ENCODE peak calls at places on chromosomes 16 and 17, in six cellular contexts. V, G, T, Q, A and U are unnamed samples.

GRCh38 chr17:78435330-78436005 is 57.0 kb downstream of the PGS1 start:
- DNase-seq in Q (no peak), T (no peak), G (no peak), A (no peak), V (no peak), U (no peak)

GRCh38 chr16:85323961-85324253 is 211.6 kb upstream of the CIBAR2 start:
- DNase-seq in Q (no peak), A (no peak), T (no peak), V (no peak), G (no peak), U (no peak)

GRCh38 chr16:20611975-20612471 is 35.9 kb upstream of the ACSM2B start:
- DNase-seq in A (no peak), V (no peak), G (no peak), T (peak), Q (no peak), U (peak)

GRCh38 chr17:81345211-81346089 is 49.8 kb upstream of the BAHCC1 start:
- DNase-seq in V (peak), A (peak), T (peak), G (peak), Q (peak), U (peak)

GRCh38 chr17:57294629-57295501 is 38.5 kb downstream of the MSI2 start:
- DNase-seq in T (peak), V (no peak), A (no peak), Q (no peak), G (peak), U (no peak)

GRCh38 chr17:48624544-48625501 is 1.3 kb downstream of the HOXB9 start:
- DNase-seq in Q (no peak), G (peak), V (peak), A (no peak), T (no peak), U (no peak)

GRCh38 chr16:11780988-11781680 is 15.9 kb downstream of the ZC3H7A start:
- DNase-seq in A (no peak), V (no peak), Q (no peak), G (no peak), T (no peak), U (no peak)

GRCh38 chr17:75776399-75777242 is 8.0 kb upstream of the UNK start:
- DNase-seq in G (no peak), T (peak), Q (no peak), A (no peak), V (peak), U (no peak)

GRCh38 chr17:73481672-73482071 is 162.6 kb downstream of the SDK2 start:
- DNase-seq in T (peak), A (no peak), V (no peak), Q (no peak), G (no peak), U (no peak)

GRCh38 chr16:87806608-87807546 is 41.1 kb upstream of the KLHDC4 start:
- DNase-seq in G (peak), A (no peak), Q (peak), T (peak), V (peak), U (peak)

GRCh38 chr16:19601083-19601976 is 45.8 kb downstream of the VPS35L start:
- DNase-seq in G (peak), A (peak), Q (peak), T (peak), V (peak), U (no peak)

GRCh38 chr17:74715144-74715543 is 2.4 kb upstream of the CD300LF start:
- DNase-seq in T (no peak), Q (no peak), G (no peak), A (no peak), V (no peak), U (peak)

GRCh38 chr17:73043686-73044581 is 48.6 kb downstream of the SLC39A11 start:
- DNase-seq in A (no peak), V (no peak), T (peak), Q (peak), G (no peak), U (no peak)

GRCh38 chr17:14750866-14751265 is 450.0 kb downstream of the HS3ST3B1 start:
- DNase-seq in V (no peak), A (no peak), T (no peak), Q (no peak), G (no peak), U (no peak)

GRCh38 chr16:23852794-23853562 is 17.2 kb downstream of the PRKCB start:
- DNase-seq in A (no peak), V (no peak), G (no peak), T (no peak), Q (no peak), U (no peak)

GRCh38 chr17:72603346-72604242 is 482.8 kb downstream of the SOX9 start:
- DNase-seq in T (no peak), G (no peak), V (no peak), Q (no peak), A (no peak), U (no peak)

GRCh38 chr17:54902611-54903010 is 2.0 kb downstream of the TOM1L1 start:
- DNase-seq in A (no peak), V (no peak), Q (no peak), G (no peak), T (no peak), U (no peak)

GRCh38 chr16:14024300-14024699 is 46.8 kb upstream of the MRTFB start:
- DNase-seq in G (no peak), Q (no peak), T (no peak), V (no peak), A (no peak), U (no peak)

GRCh38 chr16:85206472-85207356 is 94.4 kb upstream of the CIBAR2 start:
- DNase-seq in T (peak), V (peak), Q (no peak), A (no peak), G (no peak), U (peak)